ENCODE peak calls at places on chromosomes 3 and 15, in four cellular contexts. One of them, this sample, is unnamed. For H3K4me1, the result is how much of the 10 kb centered on the place peaks cover.

GRCh38 chr3:51620543-51620942 is 50.5 kb upstream of the TEX264 start:
- DNase-seq in kidney: no peak
- DNase-seq in right cardiac atrium: no peak
- DNase-seq in CD8-positive, alpha-beta memory T cell: no peak
- DNase-seq in this sample: no peak

GRCh38 chr3:49724586-49724985 is 835 bp upstream of the GMPPB start:
- DNase-seq in kidney: peak
- DNase-seq in right cardiac atrium: peak
- DNase-seq in CD8-positive, alpha-beta memory T cell: peak
- DNase-seq in this sample: peak

GRCh38 chr3:16318216-16318615 is 53.2 kb downstream of the OXNAD1 start:
- DNase-seq in kidney: no peak
- DNase-seq in right cardiac atrium: no peak
- DNase-seq in CD8-positive, alpha-beta memory T cell: no peak
- DNase-seq in this sample: no peak

GRCh38 chr3:137343283-137343682 is 385.5 kb downstream of the IL20RB start:
- DNase-seq in kidney: no peak
- DNase-seq in right cardiac atrium: no peak
- DNase-seq in CD8-positive, alpha-beta memory T cell: no peak
- DNase-seq in this sample: no peak

GRCh38 chr3:88712552-88712951 is 394.9 kb upstream of the EPHA3 start:
- DNase-seq in kidney: no peak
- DNase-seq in right cardiac atrium: no peak
- DNase-seq in CD8-positive, alpha-beta memory T cell: no peak
- DNase-seq in this sample: no peak

GRCh38 chr15:67510597-67511225 is 10.2 kb upstream of the C15orf61 start:
- DNase-seq in kidney: no peak
- DNase-seq in right cardiac atrium: no peak
- DNase-seq in CD8-positive, alpha-beta memory T cell: no peak
- DNase-seq in this sample: no peak

GRCh38 chr3:194808709-194809108 is 123.0 kb downstream of the FAM43A start:
- DNase-seq in kidney: no peak
- DNase-seq in right cardiac atrium: no peak
- DNase-seq in CD8-positive, alpha-beta memory T cell: no peak
- DNase-seq in this sample: no peak

GRCh38 chr3:131004603-131005002 is 22.0 kb downstream of the ASTE1 start:
- DNase-seq in kidney: no peak
- DNase-seq in right cardiac atrium: no peak
- DNase-seq in CD8-positive, alpha-beta memory T cell: no peak
- DNase-seq in this sample: no peak

GRCh38 chr15:65328506-65329297 is 24.2 kb downstream of the RNU5B-1 start:
- DNase-seq in kidney: peak
- DNase-seq in right cardiac atrium: no peak
- DNase-seq in CD8-positive, alpha-beta memory T cell: no peak
- DNase-seq in this sample: no peak

GRCh38 chr3:3545360-3545759 is 253.9 kb upstream of the LRRN1 start:
- DNase-seq in kidney: no peak
- DNase-seq in right cardiac atrium: no peak
- DNase-seq in CD8-positive, alpha-beta memory T cell: no peak
- DNase-seq in this sample: no peak

GRCh38 chr15:70088887-70089691 is 8.6 kb downstream of the TLE3 start:
- DNase-seq in kidney: no peak
- DNase-seq in right cardiac atrium: peak
- DNase-seq in CD8-positive, alpha-beta memory T cell: no peak
- DNase-seq in this sample: no peak

GRCh38 chr15:55334997-55335396 is 16.0 kb downstream of the PIGB start:
- DNase-seq in kidney: no peak
- DNase-seq in right cardiac atrium: no peak
- DNase-seq in CD8-positive, alpha-beta memory T cell: no peak
- DNase-seq in this sample: no peak

GRCh38 chr3:89847955-89848354 is 740.5 kb downstream of the EPHA3 start:
- DNase-seq in kidney: no peak
- DNase-seq in right cardiac atrium: no peak
- DNase-seq in CD8-positive, alpha-beta memory T cell: no peak
- DNase-seq in this sample: no peak

DNA sequence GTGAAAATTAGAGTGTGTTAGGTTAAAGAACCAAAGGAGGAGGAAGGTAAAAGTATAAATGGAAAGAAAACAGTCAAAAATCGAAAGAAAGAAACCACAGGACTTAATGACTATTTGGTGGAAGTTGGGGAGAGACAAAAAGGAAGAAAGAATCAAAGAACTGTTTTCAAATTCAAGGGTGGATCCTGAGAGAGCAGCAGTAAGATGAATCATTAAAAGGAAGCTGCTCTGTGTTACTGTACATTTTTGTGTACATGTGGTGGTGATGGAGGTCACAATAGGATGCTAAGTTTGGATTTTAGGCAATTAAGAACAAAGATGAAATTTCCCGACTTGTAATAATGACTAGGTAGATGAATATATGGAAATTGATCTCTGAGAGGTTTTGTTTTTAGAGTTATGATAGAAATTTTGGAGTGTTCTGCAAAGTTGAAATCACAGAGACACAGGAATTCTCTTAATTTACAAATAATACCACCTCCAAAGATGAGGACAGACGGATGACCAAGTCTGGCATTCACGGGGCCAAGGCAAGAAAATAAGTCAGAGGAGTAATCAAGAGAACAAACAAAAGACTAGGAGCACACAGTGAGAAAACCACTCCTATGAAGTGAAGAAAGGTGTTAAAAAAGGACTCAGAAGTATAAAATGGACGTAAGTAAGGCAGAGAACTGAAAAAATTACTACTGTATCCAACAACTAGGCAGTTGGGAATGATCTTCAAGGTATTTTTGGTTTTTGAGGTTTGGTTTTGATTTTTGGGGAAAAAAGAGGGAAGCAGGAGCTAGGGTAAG is 7.1 kb downstream of the DHX36 start:
- DNase-seq in kidney: no peak
- DNase-seq in right cardiac atrium: no peak
- DNase-seq in CD8-positive, alpha-beta memory T cell: no peak
- DNase-seq in this sample: no peak
- H3K4me3 ChIP-seq in kidney: no peak
- H3K4me3 ChIP-seq in right cardiac atrium: no peak
- H3K4me3 ChIP-seq in CD8-positive, alpha-beta memory T cell: no peak
- H3K4me3 ChIP-seq in this sample: no peak

GRCh38 chr3:46092704-46093085 is 65.4 kb upstream of the XCR1 start:
- DNase-seq in kidney: no peak
- DNase-seq in right cardiac atrium: no peak
- DNase-seq in CD8-positive, alpha-beta memory T cell: no peak
- DNase-seq in this sample: no peak

GRCh38 chr3:46096336-46096735 is 69.1 kb upstream of the XCR1 start:
- DNase-seq in kidney: no peak
- DNase-seq in right cardiac atrium: no peak
- DNase-seq in CD8-positive, alpha-beta memory T cell: no peak
- DNase-seq in this sample: no peak

GRCh38 chr3:46095307-46095706 is 68.0 kb upstream of the XCR1 start:
- DNase-seq in kidney: no peak
- DNase-seq in right cardiac atrium: no peak
- DNase-seq in CD8-positive, alpha-beta memory T cell: no peak
- DNase-seq in this sample: no peak

GRCh38 chr3:46093327-46093932 is 66.1 kb upstream of the XCR1 start:
- DNase-seq in kidney: no peak
- DNase-seq in right cardiac atrium: no peak
- DNase-seq in CD8-positive, alpha-beta memory T cell: no peak
- DNase-seq in this sample: no peak

DNA sequence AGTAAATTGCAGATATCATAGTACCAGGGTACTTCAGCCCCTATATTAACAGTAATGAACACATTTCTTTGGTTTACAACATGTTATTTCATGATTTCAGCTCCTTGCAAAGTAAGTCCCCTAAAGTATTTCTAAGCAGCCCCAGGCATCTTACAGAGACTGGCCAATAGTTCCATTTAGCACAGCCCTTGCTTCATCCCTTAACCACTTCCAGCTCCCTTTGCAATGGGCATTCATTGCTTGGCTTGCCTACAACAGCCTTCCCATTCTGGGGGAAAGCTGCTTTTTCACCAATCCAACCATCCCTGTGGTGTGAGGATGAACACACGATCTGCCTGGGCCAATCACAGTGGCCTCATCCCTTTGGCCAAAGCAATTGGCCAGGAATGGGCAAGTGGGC is 67.2 kb upstream of the XCR1 start:
- DNase-seq in kidney: no peak
- DNase-seq in right cardiac atrium: no peak
- DNase-seq in CD8-positive, alpha-beta memory T cell: no peak
- DNase-seq in this sample: no peak
- H3K4me1 ChIP-seq in kidney: under half
- H3K4me1 ChIP-seq in right cardiac atrium: under half
- H3K4me1 ChIP-seq in CD8-positive, alpha-beta memory T cell: under half
- H3K4me1 ChIP-seq in this sample: under half

GRCh38 chr3:66381621-66382020 is 119.2 kb downstream of the LRIG1 start:
- DNase-seq in kidney: no peak
- DNase-seq in right cardiac atrium: no peak
- DNase-seq in CD8-positive, alpha-beta memory T cell: no peak
- DNase-seq in this sample: no peak

GRCh38 chr3:66380200-66380932 is 120.5 kb downstream of the LRIG1 start:
- DNase-seq in kidney: no peak
- DNase-seq in right cardiac atrium: no peak
- DNase-seq in CD8-positive, alpha-beta memory T cell: no peak
- DNase-seq in this sample: no peak

GRCh38 chr3:66378256-66378655 is 122.6 kb downstream of the LRIG1 start:
- DNase-seq in kidney: no peak
- DNase-seq in right cardiac atrium: no peak
- DNase-seq in CD8-positive, alpha-beta memory T cell: peak
- DNase-seq in this sample: peak

GRCh38 chr3:66377800-66378199 is 123.0 kb downstream of the LRIG1 start:
- DNase-seq in kidney: no peak
- DNase-seq in right cardiac atrium: no peak
- DNase-seq in CD8-positive, alpha-beta memory T cell: no peak
- DNase-seq in this sample: no peak

GRCh38 chr3:66379565-66379964 is 121.3 kb downstream of the LRIG1 start:
- DNase-seq in kidney: no peak
- DNase-seq in right cardiac atrium: no peak
- DNase-seq in CD8-positive, alpha-beta memory T cell: no peak
- DNase-seq in this sample: no peak
- H3K27ac ChIP-seq in kidney: no peak
- H3K27ac ChIP-seq in right cardiac atrium: no peak
- H3K27ac ChIP-seq in CD8-positive, alpha-beta memory T cell: no peak
- H3K27ac ChIP-seq in this sample: no peak

DNA sequence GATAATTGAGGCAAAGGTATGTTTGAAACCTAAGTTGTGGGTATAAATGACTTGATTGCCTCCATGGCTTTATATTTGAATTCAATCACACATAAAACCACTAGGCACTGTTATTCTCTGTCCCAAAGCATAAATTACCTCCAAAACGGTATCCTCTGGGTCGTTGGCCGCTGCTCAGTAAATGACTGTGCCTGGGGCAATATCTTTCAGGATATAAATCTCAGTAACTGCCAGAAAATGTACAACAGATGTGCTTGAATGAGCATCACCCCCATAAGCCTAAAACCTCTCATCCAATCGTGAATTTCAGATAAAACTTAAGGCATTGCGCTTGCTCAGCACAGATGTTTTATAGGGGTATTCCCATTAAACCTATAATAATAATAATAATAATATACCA is 19.0 kb upstream of the C3orf49 start:
- DNase-seq in kidney: no peak
- DNase-seq in right cardiac atrium: no peak
- DNase-seq in CD8-positive, alpha-beta memory T cell: no peak
- DNase-seq in this sample: no peak
- H3K4me3 ChIP-seq in kidney: no peak
- H3K4me3 ChIP-seq in right cardiac atrium: no peak
- H3K4me3 ChIP-seq in CD8-positive, alpha-beta memory T cell: no peak
- H3K4me3 ChIP-seq in this sample: no peak

DNA sequence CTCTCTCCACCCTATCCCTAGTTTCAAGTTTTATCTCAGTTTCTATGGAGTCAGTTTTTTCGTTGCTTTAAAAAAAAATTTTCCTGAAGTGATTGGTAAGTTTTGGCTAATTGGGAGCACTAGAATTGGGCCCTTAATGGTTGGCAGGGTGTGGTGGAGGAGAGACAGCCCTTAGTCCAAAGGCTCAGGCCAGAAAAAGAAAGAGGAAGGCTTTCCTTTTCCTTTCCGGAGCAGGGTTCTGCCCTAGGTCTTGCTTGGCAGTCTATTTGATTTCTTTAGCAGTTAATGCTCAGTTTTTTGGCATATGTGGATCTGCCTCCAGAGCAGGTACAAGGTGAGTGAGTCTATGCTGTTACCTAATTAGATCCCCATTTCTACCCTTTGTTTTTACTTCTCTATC is 22.7 kb downstream of the CTNNB1 start:
- DNase-seq in kidney: no peak
- DNase-seq in right cardiac atrium: no peak
- DNase-seq in CD8-positive, alpha-beta memory T cell: no peak
- DNase-seq in this sample: no peak
- H3K4me1 ChIP-seq in kidney: under half
- H3K4me1 ChIP-seq in right cardiac atrium: under half
- H3K4me1 ChIP-seq in CD8-positive, alpha-beta memory T cell: half or more
- H3K4me1 ChIP-seq in this sample: under half